ENCODE peak calls at places on chromosomes 11 and 22, in ten cellular contexts. P is nucleus accumbens; I is T-helper 2 cell; K is NB4; Z is GM19239; C is psoas muscle; L is H9; V is NAMALWA; R is stimulated activated CD4-positive, alpha-beta T cell treated with anti-CD3 and anti-CD28 coated beads, Interleukin-4, amount 100 ng/mL, for 24 hours; G is adipocyte. J is an unnamed sample.

GRCh38 chr11:40445391-40445790 is 1014.1 kb downstream of the LRRC4C start:
- DNase-seq in P (no peak), I (no peak), K (no peak), Z (no peak), C (no peak), L (no peak), V (no peak), R (no peak), G (no peak), J (no peak)

GRCh38 chr11:97118756-97119155 is 728.9 kb downstream of the JRKL start:
- DNase-seq in P (no peak), I (no peak), K (no peak), Z (no peak), C (no peak), L (no peak), V (no peak), R (no peak), G (no peak), J (no peak)

GRCh38 chr22:20459862-20460261 is 22.2 kb upstream of the SCARF2 start:
- DNase-seq in P (no peak), I (no peak), K (no peak), Z (no peak), C (peak), L (no peak), V (no peak), R (no peak), G (no peak), J (no peak)

GRCh38 chr11:69569306-69570200 is 71.4 kb upstream of the CCND1 start:
- DNase-seq in P (no peak), I (no peak), K (no peak), Z (no peak), C (no peak), L (no peak), V (no peak), R (no peak), G (no peak), J (no peak)

GRCh38 chr22:50479686-50480085 is 1.7 kb upstream of the ADM2 start:
- DNase-seq in P (no peak), I (no peak), K (peak), Z (no peak), C (no peak), L (no peak), V (no peak), R (no peak), G (no peak), J (no peak)

GRCh38 chr22:28410050-28410816 is 269.4 kb downstream of the TTC28 start:
- DNase-seq in P (no peak), I (no peak), K (no peak), Z (no peak), C (no peak), L (no peak), V (no peak), R (no peak), G (peak), J (no peak)

GRCh38 chr11:65150513-65151271 is 16.4 kb upstream of the SYVN1 start:
- DNase-seq in P (peak), I (no peak), K (peak), Z (no peak), C (peak), L (peak), V (no peak), R (no peak), G (peak), J (peak)

GRCh38 chr22:50530280-50530856 is 556 bp upstream of the TYMP start:
- DNase-seq in P (no peak), I (peak), K (peak), Z (no peak), C (peak), L (peak), V (peak), R (peak), G (peak), J (peak)

GRCh38 chr22:50672471-50673230 is at the start of gene SHANK3:
- DNase-seq in P (no peak), I (no peak), K (no peak), Z (no peak), C (peak), L (no peak), V (no peak), R (no peak), G (no peak), J (no peak)

GRCh38 chr22:23294221-23294620 is 113.9 kb downstream of the BCR start:
- DNase-seq in P (no peak), I (no peak), K (no peak), Z (no peak), C (no peak), L (no peak), V (no peak), R (no peak), G (no peak), J (no peak)

GRCh38 chr11:20000393-20001134 is 159.7 kb downstream of the DBX1 start:
- DNase-seq in P (peak), I (no peak), K (no peak), Z (no peak), C (no peak), L (peak), V (no peak), R (no peak), G (no peak), J (no peak)

GRCh38 chr11:120794748-120795147 is 229.2 kb upstream of the TBCEL start:
- DNase-seq in P (no peak), I (no peak), K (no peak), Z (no peak), C (no peak), L (no peak), V (no peak), R (no peak), G (no peak), J (no peak)

GRCh38 chr11:132539590-132540368 is 992.5 kb downstream of the OPCML start:
- DNase-seq in P (no peak), I (no peak), K (no peak), Z (no peak), C (no peak), L (no peak), V (no peak), R (no peak), G (no peak), J (no peak)

GRCh38 chr11:63687845-63688244 is 6.5 kb downstream of the RTN3 start:
- DNase-seq in P (no peak), I (no peak), K (no peak), Z (no peak), C (no peak), L (no peak), V (peak), R (peak), G (no peak), J (no peak)

GRCh38 chr11:64056213-64056785 is 20.6 kb downstream of the FLRT1 start:
- DNase-seq in P (peak), I (no peak), K (no peak), Z (no peak), C (no peak), L (no peak), V (no peak), R (no peak), G (no peak), J (no peak)

GRCh38 chr11:26228778-26229177 is 103.2 kb upstream of the ANO3 start:
- DNase-seq in P (no peak), I (no peak), K (no peak), Z (no peak), C (no peak), L (no peak), V (no peak), R (no peak), G (peak), J (no peak)

GRCh38 chr11:69935941-69936505 is 116.8 kb upstream of the FGF3 start:
- DNase-seq in P (no peak), I (no peak), K (no peak), Z (no peak), C (no peak), L (no peak), V (no peak), R (no peak), G (no peak), J (no peak)

GRCh38 chr22:27100789-27101188 is 443.4 kb downstream of the MIAT start:
- DNase-seq in P (peak), I (no peak), K (no peak), Z (no peak), C (no peak), L (peak), V (no peak), R (no peak), G (peak), J (no peak)

GRCh38 chr22:41003041-41003440 is 51.9 kb downstream of the RBX1 start:
- DNase-seq in P (no peak), I (no peak), K (no peak), Z (no peak), C (no peak), L (no peak), V (no peak), R (no peak), G (no peak), J (no peak)